ENCODE peak calls at places on chromosomes 11 and 22, in ten cellular contexts. L is RPMI7951; H is mucosa of gallbladder; P is stimulated activated CD4-positive, alpha-beta T cell treated with anti-CD3 and anti-CD28 coated beads, Interleukin-2, amount 100 ng/mL, for 4 hours; B is pancreas; X is OCI-LY7; V is NCI-H2081; I is activated CD4-positive, alpha-beta T cell treated with anti-CD3 and anti-CD28 coated beads for 48 hours; Z is stimulated activated CD8-positive, alpha-beta memory T cell treated with anti-CD3 and anti-CD28 coated beads, Interleukin-4, amount 100 ng/mL, for 4 hours; E is foreskin melanocyte. C is an unnamed sample.

GRCh38 chr11:6468712-6469495 is 4.8 kb downstream of the TRIM3 start:
- DNase-seq in L (peak; percentile 76), H (peak; percentile 94), P (no peak), B (peak; percentile 68), X (peak; percentile 52), V (peak; percentile 45), I (peak; percentile 21), Z (no peak), E (peak; percentile 87), C (no peak)

GRCh38 chr11:2987881-2988280 is 4.2 kb downstream of the NAP1L4 start:
- DNase-seq in L (no peak), H (no peak), P (no peak), B (no peak), X (no peak), V (no peak), I (peak; percentile 56), Z (no peak), E (no peak), C (peak; percentile 31)

GRCh38 chr11:86346513-86346912 is 28.2 kb upstream of the CCDC81 start:
- DNase-seq in L (no peak), H (no peak), P (no peak), B (no peak), X (no peak), V (no peak), I (no peak), Z (no peak), E (no peak), C (no peak)

GRCh38 chr11:118106789-118107335 is 20.1 kb upstream of the SMIM35 start:
- DNase-seq in L (no peak), H (no peak), P (no peak), B (no peak), X (no peak), V (no peak), I (no peak), Z (no peak), E (no peak), C (no peak)

GRCh38 chr22:22216450-22216959 is 28.1 kb upstream of the VPREB1 start:
- DNase-seq in L (no peak), H (no peak), P (no peak), B (no peak), X (no peak), V (no peak), I (no peak), Z (no peak), E (no peak), C (no peak)

GRCh38 chr11:46389450-46390330 is 1.9 kb downstream of the CHRM4 start:
- DNase-seq in L (peak; percentile 46), H (peak; percentile 58), P (no peak), B (peak; percentile 92), X (peak; percentile 64), V (peak; percentile 82), I (peak; percentile 76), Z (no peak), E (peak; percentile 48), C (no peak)

GRCh38 chr11:64234840-64235379 is 526 bp downstream of the VEGFB start:
- DNase-seq in L (peak; percentile 39), H (no peak), P (no peak), B (peak; percentile 85), X (peak; percentile 72), V (no peak), I (peak; percentile 59), Z (no peak), E (no peak), C (no peak)

GRCh38 chr11:134598368-134598767 is 186.3 kb upstream of the B3GAT1 start:
- DNase-seq in L (no peak), H (no peak), P (no peak), B (no peak), X (no peak), V (no peak), I (no peak), Z (no peak), E (no peak), C (no peak)

GRCh38 chr11:94948070-94948617 is 25.2 kb downstream of the CWC15 start:
- DNase-seq in L (peak; percentile 91), H (no peak), P (no peak), B (no peak), X (no peak), V (no peak), I (no peak), Z (no peak), E (no peak), C (no peak)

GRCh38 chr11:103729653-103730052 is 306.8 kb upstream of the DDI1 start:
- DNase-seq in L (no peak), H (no peak), P (no peak), B (no peak), X (no peak), V (no peak), I (no peak), Z (no peak), E (no peak), C (no peak)

GRCh38 chr11:11995601-11996000 is 12.8 kb downstream of the DKK3 start:
- DNase-seq in L (no peak), H (no peak), P (no peak), B (no peak), X (no peak), V (no peak), I (no peak), Z (no peak), E (no peak), C (no peak)

GRCh38 chr11:31986201-31986889 is 104.5 kb upstream of the RCN1 start:
- DNase-seq in L (no peak), H (no peak), P (no peak), B (no peak), X (no peak), V (no peak), I (no peak), Z (no peak), E (no peak), C (no peak)

GRCh38 chr11:60349990-60350389 is 22.9 kb downstream of the MS4A6E start:
- DNase-seq in L (no peak), H (no peak), P (no peak), B (no peak), X (no peak), V (no peak), I (no peak), Z (no peak), E (no peak), C (no peak)

GRCh38 chr22:33788927-33789326 is 131.3 kb downstream of the LARGE1 start:
- DNase-seq in L (no peak), H (no peak), P (no peak), B (no peak), X (no peak), V (no peak), I (no peak), Z (no peak), E (no peak), C (no peak)

GRCh38 chr11:14549891-14550290 is 29.7 kb upstream of the PSMA1 start:
- DNase-seq in L (no peak), H (no peak), P (no peak), B (no peak), X (no peak), V (no peak), I (no peak), Z (no peak), E (peak; percentile 86), C (no peak)

GRCh38 chr22:37197451-37198289 is 9.6 kb upstream of the C1QTNF6 start:
- DNase-seq in L (peak; percentile 88), H (peak; percentile 63), P (no peak), B (peak; percentile 72), X (no peak), V (no peak), I (no peak), Z (no peak), E (no peak), C (no peak)

GRCh38 chr22:25067851-25068421 is 115.4 kb downstream of the KIAA1671 start:
- DNase-seq in L (no peak), H (peak; percentile 37), P (peak; percentile 56), B (no peak), X (no peak), V (no peak), I (peak; percentile 79), Z (peak; percentile 60), E (no peak), C (peak; percentile 66)

GRCh38 chr11:64028398-64029115 is 7.2 kb upstream of the FLRT1 start:
- DNase-seq in L (no peak), H (no peak), P (no peak), B (no peak), X (peak; percentile 24), V (no peak), I (peak; percentile 19), Z (no peak), E (no peak), C (no peak)

GRCh38 chr11:66327171-66328035 is 8.8 kb downstream of the RIN1 start:
- DNase-seq in L (peak; percentile 60), H (no peak), P (no peak), B (no peak), X (no peak), V (no peak), I (no peak), Z (no peak), E (no peak), C (no peak)

GRCh38 chr11:12986194-12986898 is 22.8 kb upstream of the RASSF10 start:
- DNase-seq in L (peak; percentile 54), H (no peak), P (no peak), B (no peak), X (no peak), V (no peak), I (no peak), Z (no peak), E (no peak), C (no peak)

GRCh38 chr22:24809331-24809730 is 3.3 kb downstream of the SGSM1 start:
- DNase-seq in L (no peak), H (no peak), P (no peak), B (no peak), X (no peak), V (no peak), I (no peak), Z (no peak), E (no peak), C (no peak)

GRCh38 chr11:102620858-102621561 is 4.1 kb downstream of the MMP20 start:
- DNase-seq in L (peak; percentile 28), H (no peak), P (no peak), B (no peak), X (peak; percentile 12), V (no peak), I (no peak), Z (no peak), E (no peak), C (no peak)

C was measured in activated T-cell treated with anti-CD3 and anti-CD28 coated beads, Interleukin-2, amount 50 U/mL, for 4 hours.